ENCODE peak calls at places on chromosomes 13 and 19, in seven cellular contexts. One of them, this sample, is unnamed.

GRCh38 chr13:20057214-20057613 is 98.7 kb downstream of the ZMYM2 start:
- DNase-seq in astrocyte: no peak
- DNase-seq in OCI-LY7: no peak
- DNase-seq in BE2C: no peak
- DNase-seq in brain microvascular endothelial cell: no peak
- DNase-seq in GM10248: no peak
- DNase-seq in upper lobe of right lung: no peak
- DNase-seq in this sample: no peak

GRCh38 chr19:7101498-7102253 is 32.2 kb downstream of the ZNF557 start:
- DNase-seq in brain microvascular endothelial cell: no peak
- DNase-seq in GM10248: no peak
- DNase-seq in upper lobe of right lung: no peak
- DNase-seq in BE2C: no peak
- DNase-seq in astrocyte: no peak
- DNase-seq in OCI-LY7: no peak
- DNase-seq in this sample: no peak

GRCh38 chr19:17052439-17052838 is 22.8 kb downstream of the HAUS8 start:
- DNase-seq in GM10248: no peak
- DNase-seq in BE2C: peak
- DNase-seq in upper lobe of right lung: no peak
- DNase-seq in brain microvascular endothelial cell: peak
- DNase-seq in OCI-LY7: peak
- DNase-seq in astrocyte: peak
- DNase-seq in this sample: no peak

GRCh38 chr13:52455677-52456041 is 381 bp downstream of the CKAP2 start:
- DNase-seq in OCI-LY7: peak
- DNase-seq in GM10248: peak
- DNase-seq in BE2C: peak
- DNase-seq in brain microvascular endothelial cell: peak
- DNase-seq in astrocyte: no peak
- DNase-seq in upper lobe of right lung: peak
- DNase-seq in this sample: no peak

GRCh38 chr19:29745253-29745652 is 30.2 kb upstream of the C19orf12 start:
- DNase-seq in GM10248: no peak
- DNase-seq in BE2C: no peak
- DNase-seq in astrocyte: no peak
- DNase-seq in OCI-LY7: no peak
- DNase-seq in brain microvascular endothelial cell: no peak
- DNase-seq in upper lobe of right lung: no peak
- DNase-seq in this sample: peak

GRCh38 chr13:25085125-25085742 is 10.7 kb upstream of the PABPC3 start:
- DNase-seq in GM10248: peak
- DNase-seq in brain microvascular endothelial cell: peak
- DNase-seq in BE2C: peak
- DNase-seq in astrocyte: peak
- DNase-seq in upper lobe of right lung: no peak
- DNase-seq in OCI-LY7: peak
- DNase-seq in this sample: no peak

GRCh38 chr19:48629599-48630288 is 7.4 kb downstream of the DBP start:
- DNase-seq in astrocyte: peak
- DNase-seq in upper lobe of right lung: peak
- DNase-seq in BE2C: peak
- DNase-seq in brain microvascular endothelial cell: peak
- DNase-seq in OCI-LY7: no peak
- DNase-seq in GM10248: no peak
- DNase-seq in this sample: peak

GRCh38 chr19:19459707-19460251 is 54.3 kb downstream of the GATAD2A start:
- DNase-seq in OCI-LY7: peak
- DNase-seq in BE2C: peak
- DNase-seq in upper lobe of right lung: no peak
- DNase-seq in GM10248: peak
- DNase-seq in brain microvascular endothelial cell: peak
- DNase-seq in astrocyte: peak
- DNase-seq in this sample: no peak

GRCh38 chr13:96075953-96076543 is 13.9 kb upstream of the HS6ST3 start:
- DNase-seq in brain microvascular endothelial cell: peak
- DNase-seq in upper lobe of right lung: no peak
- DNase-seq in BE2C: no peak
- DNase-seq in GM10248: peak
- DNase-seq in astrocyte: no peak
- DNase-seq in OCI-LY7: peak
- DNase-seq in this sample: no peak

GRCh38 chr13:96984061-96984508 is 10.2 kb downstream of the OXGR1 start:
- DNase-seq in upper lobe of right lung: peak
- DNase-seq in astrocyte: no peak
- DNase-seq in BE2C: peak
- DNase-seq in OCI-LY7: no peak
- DNase-seq in brain microvascular endothelial cell: no peak
- DNase-seq in GM10248: no peak
- DNase-seq in this sample: no peak

GRCh38 chr13:46492946-46493345 is 60.0 kb upstream of the LRCH1 start:
- DNase-seq in GM10248: peak
- DNase-seq in BE2C: peak
- DNase-seq in OCI-LY7: peak
- DNase-seq in brain microvascular endothelial cell: peak
- DNase-seq in astrocyte: peak
- DNase-seq in upper lobe of right lung: no peak
- DNase-seq in this sample: no peak

GRCh38 chr19:1747285-1748114 is 5.8 kb upstream of the ONECUT3 start:
- DNase-seq in BE2C: no peak
- DNase-seq in GM10248: peak
- DNase-seq in OCI-LY7: no peak
- DNase-seq in upper lobe of right lung: no peak
- DNase-seq in astrocyte: peak
- DNase-seq in brain microvascular endothelial cell: peak
- DNase-seq in this sample: no peak

GRCh38 chr13:113275387-113275786 is 21.7 kb upstream of the LAMP1 start:
- DNase-seq in astrocyte: peak
- DNase-seq in BE2C: peak
- DNase-seq in upper lobe of right lung: no peak
- DNase-seq in brain microvascular endothelial cell: peak
- DNase-seq in GM10248: no peak
- DNase-seq in OCI-LY7: peak
- DNase-seq in this sample: no peak

GRCh38 chr19:18419195-18419698 is at the start of gene SSBP4:
- DNase-seq in OCI-LY7: peak
- DNase-seq in upper lobe of right lung: peak
- DNase-seq in brain microvascular endothelial cell: peak
- DNase-seq in astrocyte: peak
- DNase-seq in GM10248: peak
- DNase-seq in BE2C: peak
- DNase-seq in this sample: peak

GRCh38 chr13:45934283-45934682 is 82.7 kb upstream of the SIAH3 start:
- DNase-seq in OCI-LY7: no peak
- DNase-seq in BE2C: no peak
- DNase-seq in astrocyte: no peak
- DNase-seq in GM10248: no peak
- DNase-seq in upper lobe of right lung: no peak
- DNase-seq in brain microvascular endothelial cell: no peak
- DNase-seq in this sample: no peak

GRCh38 chr13:61727714-61728275 is 312.1 kb upstream of the PCDH20 start:
- DNase-seq in BE2C: no peak
- DNase-seq in OCI-LY7: no peak
- DNase-seq in GM10248: no peak
- DNase-seq in upper lobe of right lung: no peak
- DNase-seq in brain microvascular endothelial cell: no peak
- DNase-seq in astrocyte: peak
- DNase-seq in this sample: no peak

GRCh38 chr19:33806434-33806881 is 9.8 kb downstream of the KCTD15 start:
- DNase-seq in BE2C: no peak
- DNase-seq in brain microvascular endothelial cell: no peak
- DNase-seq in OCI-LY7: no peak
- DNase-seq in astrocyte: no peak
- DNase-seq in upper lobe of right lung: no peak
- DNase-seq in GM10248: no peak
- DNase-seq in this sample: no peak

GRCh38 chr13:82447452-82448030 is 1434.7 kb downstream of the SLITRK1 start:
- DNase-seq in OCI-LY7: no peak
- DNase-seq in upper lobe of right lung: no peak
- DNase-seq in brain microvascular endothelial cell: no peak
- DNase-seq in astrocyte: no peak
- DNase-seq in BE2C: no peak
- DNase-seq in GM10248: no peak
- DNase-seq in this sample: no peak

GRCh38 chr19:2341247-2341705 is 12.8 kb downstream of the SPPL2B start:
- DNase-seq in astrocyte: no peak
- DNase-seq in GM10248: no peak
- DNase-seq in BE2C: no peak
- DNase-seq in upper lobe of right lung: no peak
- DNase-seq in OCI-LY7: no peak
- DNase-seq in brain microvascular endothelial cell: no peak
- DNase-seq in this sample: no peak

GRCh38 chr19:51018745-51019543 is 565 bp downstream of the KLK10 start:
- DNase-seq in upper lobe of right lung: no peak
- DNase-seq in BE2C: no peak
- DNase-seq in OCI-LY7: no peak
- DNase-seq in GM10248: no peak
- DNase-seq in astrocyte: no peak
- DNase-seq in brain microvascular endothelial cell: no peak
- DNase-seq in this sample: no peak

GRCh38 chr19:741506-742131 is 9.3 kb upstream of the MISP start:
- DNase-seq in brain microvascular endothelial cell: no peak
- DNase-seq in GM10248: no peak
- DNase-seq in BE2C: no peak
- DNase-seq in OCI-LY7: peak
- DNase-seq in upper lobe of right lung: no peak
- DNase-seq in astrocyte: no peak
- DNase-seq in this sample: no peak
- TF ChIP-seq CTCF in brain microvascular endothelial cell: peak
- TF ChIP-seq CTCF in GM10248: peak
- TF ChIP-seq CTCF in BE2C: peak
- TF ChIP-seq CTCF in OCI-LY7: peak
- TF ChIP-seq CTCF in upper lobe of right lung: no peak
- TF ChIP-seq CTCF in astrocyte: no peak
- TF ChIP-seq CTCF in this sample: peak

DNA sequence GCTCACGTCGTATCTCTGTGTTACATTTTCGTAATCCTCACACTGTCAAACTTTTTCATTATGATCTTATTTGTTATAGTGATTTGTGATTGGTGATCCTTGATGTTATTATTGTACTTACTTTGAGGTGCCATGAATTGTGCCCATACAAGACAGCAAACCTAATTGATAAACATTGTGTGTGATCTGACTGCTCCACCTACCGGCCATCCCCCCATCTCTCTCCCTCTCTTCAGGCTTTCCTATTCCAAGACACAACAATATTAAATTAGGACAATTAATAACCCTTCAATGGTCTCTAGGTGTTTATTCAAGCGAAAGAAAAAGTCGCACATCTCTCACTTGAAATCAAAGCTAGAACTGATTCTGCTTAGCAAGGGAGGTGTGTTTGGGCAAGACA is 349.3 kb downstream of the RBM26 start:
- DNase-seq in OCI-LY7: no peak
- DNase-seq in BE2C: no peak
- DNase-seq in brain microvascular endothelial cell: no peak
- DNase-seq in GM10248: no peak
- DNase-seq in astrocyte: no peak
- DNase-seq in upper lobe of right lung: no peak
- DNase-seq in this sample: no peak
- TF ChIP-seq CTCF in OCI-LY7: no peak
- TF ChIP-seq CTCF in BE2C: peak
- TF ChIP-seq CTCF in brain microvascular endothelial cell: no peak
- TF ChIP-seq CTCF in GM10248: no peak
- TF ChIP-seq CTCF in astrocyte: no peak
- TF ChIP-seq CTCF in upper lobe of right lung: no peak
- TF ChIP-seq CTCF in this sample: no peak

DNA sequence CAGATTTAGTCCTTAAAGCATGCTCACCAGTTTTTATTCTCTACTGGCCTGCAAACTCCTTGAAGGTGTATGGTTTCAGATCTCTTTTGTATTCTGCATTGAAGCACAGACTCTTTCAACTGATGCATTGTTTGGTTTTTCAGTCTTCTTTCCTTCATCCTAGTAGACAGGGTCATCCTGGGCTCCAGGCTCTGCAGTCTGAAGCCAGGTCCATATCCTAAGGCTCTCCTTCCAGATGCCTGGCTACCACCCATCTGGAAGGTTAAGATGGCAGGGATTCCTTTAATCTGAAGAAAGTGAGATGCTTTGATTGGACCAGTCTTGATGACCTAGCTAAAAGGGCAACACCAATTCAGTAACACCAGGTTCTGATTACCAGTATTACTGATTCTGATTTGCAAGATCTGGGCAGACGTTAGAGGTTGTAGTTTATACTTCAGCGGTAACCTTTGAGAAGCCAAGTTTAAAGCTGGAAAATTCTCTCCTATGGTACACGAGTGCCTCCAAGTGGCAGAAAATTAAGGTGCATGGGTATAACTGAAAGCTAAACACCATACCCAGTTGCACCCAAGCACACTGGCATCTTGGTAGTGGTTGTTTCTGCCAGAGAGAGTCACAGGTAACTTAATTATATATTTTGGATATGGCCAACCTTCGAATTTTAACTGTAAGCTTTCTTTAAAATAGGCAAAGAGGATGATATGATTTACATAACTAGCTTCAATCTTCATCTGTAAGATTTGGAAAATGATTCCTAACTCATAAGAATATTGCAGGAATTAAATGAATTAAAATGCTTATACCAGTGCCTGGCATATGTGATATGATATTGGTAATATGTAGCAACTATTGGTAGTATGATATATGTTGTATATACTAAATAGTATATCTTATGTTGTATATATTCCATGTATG is 1651.9 kb upstream of the MIR17HG start:
- DNase-seq in BE2C: peak
- DNase-seq in OCI-LY7: peak
- DNase-seq in upper lobe of right lung: no peak
- DNase-seq in brain microvascular endothelial cell: peak
- DNase-seq in astrocyte: peak
- DNase-seq in GM10248: no peak
- DNase-seq in this sample: no peak
- TF ChIP-seq CTCF in BE2C: peak
- TF ChIP-seq CTCF in OCI-LY7: peak
- TF ChIP-seq CTCF in upper lobe of right lung: peak
- TF ChIP-seq CTCF in brain microvascular endothelial cell: peak
- TF ChIP-seq CTCF in astrocyte: peak
- TF ChIP-seq CTCF in GM10248: peak
- TF ChIP-seq CTCF in this sample: peak

GRCh38 chr19:14031719-14032480 is at the start of gene IL27RA:
- DNase-seq in brain microvascular endothelial cell: peak
- DNase-seq in BE2C: peak
- DNase-seq in OCI-LY7: peak
- DNase-seq in upper lobe of right lung: peak
- DNase-seq in GM10248: peak
- DNase-seq in astrocyte: peak
- DNase-seq in this sample: peak
- TF ChIP-seq CTCF in brain microvascular endothelial cell: peak
- TF ChIP-seq CTCF in BE2C: peak
- TF ChIP-seq CTCF in OCI-LY7: peak
- TF ChIP-seq CTCF in upper lobe of right lung: peak
- TF ChIP-seq CTCF in GM10248: peak
- TF ChIP-seq CTCF in astrocyte: peak
- TF ChIP-seq CTCF in this sample: peak

GRCh38 chr19:13370948-13371347 is 135.3 kb downstream of the CACNA1A start:
- DNase-seq in BE2C: no peak
- DNase-seq in astrocyte: no peak
- DNase-seq in GM10248: no peak
- DNase-seq in brain microvascular endothelial cell: no peak
- DNase-seq in OCI-LY7: no peak
- DNase-seq in upper lobe of right lung: no peak
- DNase-seq in this sample: no peak

GRCh38 chr19:13376537-13376936 is 129.7 kb downstream of the CACNA1A start:
- DNase-seq in GM10248: no peak
- DNase-seq in BE2C: no peak
- DNase-seq in upper lobe of right lung: no peak
- DNase-seq in brain microvascular endothelial cell: no peak
- DNase-seq in OCI-LY7: no peak
- DNase-seq in astrocyte: no peak
- DNase-seq in this sample: no peak

GRCh38 chr19:13373599-13373998 is 132.7 kb downstream of the CACNA1A start:
- DNase-seq in BE2C: no peak
- DNase-seq in astrocyte: no peak
- DNase-seq in OCI-LY7: no peak
- DNase-seq in brain microvascular endothelial cell: no peak
- DNase-seq in upper lobe of right lung: no peak
- DNase-seq in GM10248: no peak
- DNase-seq in this sample: no peak
- TF ChIP-seq CTCF in BE2C: no peak
- TF ChIP-seq CTCF in astrocyte: no peak
- TF ChIP-seq CTCF in OCI-LY7: no peak
- TF ChIP-seq CTCF in brain microvascular endothelial cell: no peak
- TF ChIP-seq CTCF in upper lobe of right lung: no peak
- TF ChIP-seq CTCF in GM10248: no peak
- TF ChIP-seq CTCF in this sample: no peak